ENCODE peak calls at places on chromosomes 11 and 22, in four cellular contexts. L, X, I and H are unnamed samples.

GRCh38 chr22:47558828-47559700 is 796.6 kb downstream of the TBC1D22A start:
- DNase-seq in L (no peak), I (no peak), X (no peak), H (no peak)

GRCh38 chr22:48142388-48142787 is 1379.9 kb downstream of the TBC1D22A start:
- DNase-seq in I (no peak), X (no peak), L (no peak), H (no peak)

GRCh38 chr11:104663190-104664140 is 234.8 kb downstream of the CASP12 start:
- DNase-seq in L (no peak), I (no peak), X (no peak), H (no peak)

GRCh38 chr11:6475936-6476335 is 2.2 kb upstream of the TRIM3 start:
- DNase-seq in L (no peak), X (no peak), I (no peak), H (no peak)

GRCh38 chr11:111419181-111419580 is 40.1 kb upstream of the POU2AF1 start:
- DNase-seq in X (no peak), I (no peak), L (peak), H (no peak)

GRCh38 chr11:18368236-18368635 is 26.1 kb upstream of the LDHA start:
- DNase-seq in I (no peak), X (no peak), L (no peak), H (no peak)

GRCh38 chr11:27646051-27646818 is 54.0 kb downstream of the BDNF start:
- DNase-seq in I (no peak), L (no peak), X (no peak), H (no peak)

GRCh38 chr11:33016654-33017053 is 976 bp downstream of the DEPDC7 start:
- DNase-seq in X (no peak), L (no peak), I (no peak), H (no peak)

GRCh38 chr22:49243965-49244364 is 583.7 kb downstream of the BRD1 start:
- DNase-seq in L (no peak), X (no peak), I (no peak), H (no peak)

GRCh38 chr11:126288237-126288636 is 5.3 kb downstream of the TIRAP start:
- DNase-seq in X (no peak), L (no peak), I (no peak), H (no peak)

GRCh38 chr11:70476669-70477068 is 78.3 kb downstream of the CTTN start:
- DNase-seq in X (no peak), I (no peak), L (no peak), H (no peak)

GRCh38 chr11:6655790-6656580 is at the start of gene DCHS1:
- DNase-seq in X (no peak), I (no peak), L (no peak), H (no peak)

DNA sequence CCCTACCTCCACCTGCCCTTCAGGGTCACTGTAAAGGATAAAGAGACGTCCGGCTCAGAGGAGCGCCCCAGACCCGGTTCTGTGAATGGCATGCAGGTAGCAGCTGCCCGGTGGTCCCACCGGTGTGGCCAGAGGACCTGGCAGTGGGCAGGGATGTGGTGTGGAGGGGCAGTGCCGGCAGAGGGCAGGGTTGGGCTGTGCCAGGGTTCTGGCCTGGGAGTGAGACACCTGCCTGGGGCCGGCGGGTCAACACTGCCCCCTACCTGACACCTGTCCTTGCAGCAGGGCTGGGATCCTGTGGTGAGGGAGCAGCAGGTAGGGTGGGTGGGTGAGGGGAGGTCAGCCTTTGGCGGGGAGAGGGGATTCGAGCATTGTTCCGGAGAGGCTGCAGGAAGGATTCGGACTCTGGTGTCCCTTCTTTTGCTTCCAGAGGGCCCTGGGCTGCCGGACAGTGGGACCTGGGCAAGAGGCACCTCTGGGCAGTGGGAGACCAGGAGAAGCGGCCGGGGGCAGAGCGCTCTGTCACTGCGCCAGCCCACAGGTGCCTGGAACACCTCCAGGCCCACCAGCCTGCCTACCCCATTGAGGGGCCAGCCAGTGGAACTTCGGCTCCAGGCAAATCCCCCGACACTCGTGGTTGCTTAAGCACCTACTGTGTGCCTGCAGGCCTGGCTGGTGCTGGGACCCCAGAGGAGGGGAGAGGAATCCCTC is 1.6 kb upstream of the PHLDA2 start:
- DNase-seq in I (peak), X (no peak), L (peak), H (no peak)
- TF ChIP-seq CTCF in I (no peak), X (no peak), L (peak), H (peak)

GRCh38 chr11:131671320-131671719 is 300.9 kb downstream of the NTM start:
- DNase-seq in L (no peak), X (no peak), I (no peak), H (no peak)

GRCh38 chr11:131674051-131674755 is 303.8 kb downstream of the NTM start:
- DNase-seq in X (peak), I (no peak), L (peak), H (no peak)

GRCh38 chr11:131670876-131671275 is 300.5 kb downstream of the NTM start:
- DNase-seq in L (no peak), X (no peak), I (no peak), H (no peak)

GRCh38 chr11:131672191-131672590 is 301.8 kb downstream of the NTM start:
- DNase-seq in X (no peak), I (no peak), L (no peak), H (no peak)

DNA sequence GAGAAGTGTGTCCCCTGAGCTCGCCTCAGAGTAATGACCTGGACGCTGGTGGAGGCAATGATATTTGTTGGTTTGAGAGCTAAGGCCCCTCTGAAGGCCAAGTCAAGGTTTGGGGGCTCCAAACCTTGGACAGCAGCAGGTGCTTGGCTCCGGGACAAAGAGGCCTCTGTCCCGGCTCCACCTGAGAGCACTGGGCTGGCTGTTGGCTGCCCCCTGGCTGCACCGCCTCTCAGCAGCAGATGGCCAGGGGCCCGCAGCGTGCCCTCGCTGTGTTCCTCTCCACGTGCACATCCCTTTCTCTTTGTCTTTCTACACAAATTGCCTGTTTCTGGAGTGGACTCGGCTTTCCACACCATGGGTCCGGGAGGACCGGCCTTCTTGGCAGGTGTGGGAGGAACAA is 301.3 kb downstream of the NTM start:
- DNase-seq in X (no peak), L (no peak), I (no peak), H (no peak)
- TF ChIP-seq CTCF in X (no peak), L (no peak), I (no peak), H (no peak)

GRCh38 chr22:38262051-38262795 is 10.6 kb downstream of the TMEM184B start:
- DNase-seq in I (peak), X (no peak), L (peak), H (peak)
- TF ChIP-seq CTCF in I (no peak), X (no peak), L (peak), H (peak)

GRCh38 chr22:43862882-43863202 is 529 bp upstream of the SULT4A1 start:
- DNase-seq in L (no peak), X (no peak), I (no peak), H (no peak)
- TF ChIP-seq CTCF in L (no peak), X (no peak), I (no peak), H (no peak)

GRCh38 chr11:2761131-2762030 is 61.6 kb upstream of the KCNQ1OT1 start:
- DNase-seq in I (peak), L (no peak), X (peak), H (peak)

GRCh38 chr11:2759228-2760195 is 59.7 kb upstream of the KCNQ1OT1 start:
- DNase-seq in X (no peak), I (peak), L (no peak), H (no peak)

GRCh38 chr11:2762031-2762380 is 62.2 kb upstream of the KCNQ1OT1 start:
- DNase-seq in X (peak), I (no peak), L (no peak), H (peak)

GRCh38 chr11:2758751-2759150 is 59.0 kb upstream of the KCNQ1OT1 start:
- DNase-seq in L (no peak), X (no peak), I (peak), H (no peak)

DNA sequence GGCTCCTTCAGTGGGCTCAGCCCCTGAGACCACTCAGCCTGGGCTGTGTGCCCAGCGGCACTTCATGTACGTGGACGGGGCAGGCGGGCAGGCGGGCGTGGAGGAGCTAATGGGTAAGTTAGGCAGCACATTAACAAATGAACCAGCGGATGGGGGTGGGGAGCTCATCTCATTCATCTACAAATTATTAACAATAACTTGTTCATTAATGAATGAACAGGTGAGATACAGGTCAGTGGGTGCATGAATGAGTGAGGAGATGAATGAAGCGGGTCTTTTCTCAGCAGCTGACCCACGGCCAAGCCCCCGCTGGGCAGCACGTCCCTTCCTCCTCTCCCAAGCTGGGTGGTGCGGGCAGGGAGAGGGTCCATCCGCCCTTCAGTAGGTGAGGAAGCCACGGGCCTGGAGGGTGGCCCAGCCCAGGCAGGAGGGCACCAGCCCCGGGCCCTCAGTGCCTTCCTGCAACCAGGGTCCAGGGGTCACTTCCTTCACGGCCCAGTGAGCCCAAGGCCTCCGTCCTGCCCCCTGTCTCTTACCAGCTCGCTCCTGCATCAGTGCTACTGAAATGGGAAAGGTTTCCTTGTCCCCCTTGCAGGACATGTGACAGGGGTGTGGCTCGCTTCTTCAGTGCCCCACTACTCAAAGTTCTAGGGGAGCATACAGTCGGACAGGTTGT is 60.5 kb upstream of the KCNQ1OT1 start:
- DNase-seq in L (no peak), I (peak), X (no peak), H (peak)
- TF ChIP-seq CTCF in L (no peak), I (no peak), X (no peak), H (no peak)

DNA sequence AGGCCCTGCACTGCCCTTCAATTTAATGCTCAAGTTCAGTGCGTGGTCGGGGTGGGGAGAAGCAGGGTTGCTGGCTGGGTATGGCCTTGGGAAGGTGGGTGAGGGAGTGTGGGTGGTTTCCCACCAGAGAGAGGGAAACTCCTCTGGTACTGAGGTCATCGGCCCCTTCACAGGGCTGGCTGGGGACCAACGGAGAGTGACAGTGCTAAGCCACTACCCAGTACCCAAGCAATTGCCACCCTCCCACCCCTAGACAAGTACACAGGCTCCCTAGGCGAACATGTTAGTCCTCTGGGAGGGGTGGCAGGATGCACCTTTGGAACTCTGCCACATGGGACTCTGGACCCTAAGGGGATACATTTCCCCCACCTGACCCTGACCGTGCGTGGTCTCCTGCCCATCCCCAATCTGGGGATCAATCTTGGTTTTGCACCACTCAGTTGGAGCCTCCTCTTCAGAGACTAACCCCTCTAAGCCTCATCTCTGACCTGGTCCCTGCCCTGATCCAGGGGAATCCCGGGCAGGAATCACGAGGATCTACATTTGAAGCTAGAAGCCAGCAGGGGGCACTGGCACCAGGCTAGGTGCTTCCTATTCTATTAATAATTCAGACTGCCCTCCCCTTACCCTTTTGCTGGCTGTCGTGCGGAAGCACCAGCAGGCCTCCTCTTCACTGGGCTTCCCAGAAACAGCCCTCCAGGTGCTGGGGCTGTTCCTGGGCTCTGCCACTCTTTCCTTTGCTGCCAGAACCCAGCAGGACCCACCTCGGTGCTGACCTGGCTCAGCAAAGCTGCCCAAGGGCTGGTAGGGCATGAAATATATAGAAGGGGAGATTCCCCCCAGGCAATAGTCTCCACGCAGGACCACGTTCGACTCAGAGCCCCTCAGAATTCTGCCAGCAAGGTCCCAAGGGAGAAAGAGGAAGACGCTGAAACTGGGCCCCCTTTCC is 377.7 kb downstream of the TENM4 start:
- DNase-seq in X (no peak), I (no peak), L (no peak), H (no peak)
- TF ChIP-seq CTCF in X (no peak), I (no peak), L (peak), H (no peak)